ENCODE peak calls at places on chromosomes 5 and 9, in ten cellular contexts. V is OCI-LY7, A is astrocyte, K is SK-N-SH, G is GM23248, E is PC-3, S is HCT116, P is mammary epithelial cell, W is H1, L is GM23338. N is an unnamed sample.

GRCh38 chr9:87324613-87325194 is 173.0 kb upstream of the DAPK1 start:
- DNase-seq in V (peak; percentile 46), E (peak; percentile 58), K (peak; percentile 64), G (peak; percentile 75), A (peak; percentile 26), L (peak; percentile 75), W (no peak), S (peak; percentile 44), P (peak; percentile 45), N (peak; percentile 70)

GRCh38 chr5:172274951-172275753 is 8.4 kb downstream of the UBTD2 start:
- DNase-seq in A (peak; percentile 17), P (peak; percentile 78), L (no peak), V (no peak), G (peak; percentile 12), K (no peak), W (peak; percentile 37), S (no peak), E (no peak), N (no peak)

GRCh38 chr5:154520861-154521453 is 42.9 kb upstream of the HAND1 start:
- DNase-seq in K (peak; percentile 48), L (peak; percentile 97), S (peak; percentile 63), E (peak; percentile 70), A (no peak), W (peak; percentile 93), V (peak; percentile 21), P (no peak), G (peak; percentile 32), N (peak; percentile 90)

GRCh38 chr9:128372188-128372641 is 1.0 kb downstream of the URM1 start:
- DNase-seq in V (peak; percentile 17), G (peak; percentile 44), K (no peak), E (peak; percentile 21), A (no peak), L (no peak), W (no peak), P (peak; percentile 44), S (no peak), N (no peak)

GRCh38 chr5:96199713-96200183 is 233.3 kb downstream of the PCSK1 start:
- DNase-seq in K (no peak), L (no peak), W (no peak), P (no peak), E (no peak), V (no peak), G (no peak), S (no peak), A (no peak), N (no peak)

GRCh38 chr9:98790601-98791146 is 5.7 kb downstream of the ANKS6 start:
- DNase-seq in V (no peak), P (no peak), A (no peak), E (no peak), G (no peak), W (no peak), L (no peak), S (no peak), K (no peak), N (no peak)

GRCh38 chr9:78314953-78315870 is 18.3 kb downstream of the PSAT1 start:
- DNase-seq in W (peak; percentile 35), S (no peak), K (no peak), E (no peak), G (peak; percentile 49), P (no peak), L (no peak), V (no peak), A (peak; percentile 81), N (no peak)

GRCh38 chr5:6742081-6742758 is 29.0 kb downstream of the TENT4A start:
- DNase-seq in K (no peak), E (no peak), P (no peak), L (no peak), W (no peak), V (no peak), S (no peak), G (no peak), A (no peak), N (no peak)

GRCh38 chr5:96189028-96189826 is 227.6 kb upstream of the ELL2 start:
- DNase-seq in P (no peak), G (no peak), V (no peak), S (no peak), W (no peak), A (no peak), E (no peak), K (no peak), L (no peak), N (no peak)

GRCh38 chr5:180080670-180081280 is 9.2 kb upstream of the RNF130 start:
- DNase-seq in P (no peak), A (no peak), S (no peak), V (no peak), E (no peak), G (no peak), W (no peak), K (no peak), L (no peak), N (no peak)

GRCh38 chr9:137138058-137138697 is 776 bp upstream of the GRIN1 start:
- DNase-seq in S (no peak), A (no peak), W (peak; percentile 87), V (peak; percentile 67), G (no peak), P (no peak), E (no peak), L (peak; percentile 88), K (peak; percentile 96), N (peak; percentile 62)

GRCh38 chr5:39599721-39600431 is 175.1 kb upstream of the DAB2 start:
- DNase-seq in V (peak; percentile 10), L (peak; percentile 24), W (no peak), P (peak; percentile 42), G (peak; percentile 76), E (peak; percentile 84), S (peak; percentile 24), K (no peak), A (peak; percentile 20), N (peak; percentile 15)

GRCh38 chr9:134666801-134667200 is 25.2 kb downstream of the COL5A1 start:
- DNase-seq in A (peak; percentile 57), E (peak; percentile 70), V (no peak), P (peak; percentile 61), L (no peak), G (peak; percentile 81), W (no peak), K (no peak), S (no peak), N (no peak)

GRCh38 chr5:132776077-132776931 is 735 bp downstream of the SEPTIN8 start:
- DNase-seq in A (peak; percentile 25), L (peak; percentile 54), W (peak; percentile 58), K (peak; percentile 88), E (peak; percentile 41), S (no peak), P (peak; percentile 14), V (no peak), G (peak; percentile 53), N (peak; percentile 62)

GRCh38 chr9:107707915-107708441 is 218.4 kb upstream of the KLF4 start:
- DNase-seq in E (peak; percentile 68), W (no peak), S (no peak), G (peak; percentile 84), V (no peak), L (no peak), P (peak; percentile 46), K (no peak), A (peak; percentile 55), N (no peak)

GRCh38 chr5:170131235-170131634 is 25.5 kb downstream of the FOXI1 start:
- DNase-seq in G (no peak), S (no peak), K (no peak), W (peak; percentile 14), P (no peak), E (no peak), L (no peak), V (no peak), A (no peak), N (no peak)
- H3K79me2 ChIP-seq in G (no peaks in the 10 kb centered on the region), S (no peaks in the 10 kb centered on the region), K (no peaks in the 10 kb centered on the region), W (no peaks in the 10 kb centered on the region), P (no peaks in the 10 kb centered on the region), E (no peaks in the 10 kb centered on the region), L (no peaks in the 10 kb centered on the region), V (no peaks in the 10 kb centered on the region), A (no peaks in the 10 kb centered on the region), N (no peaks in the 10 kb centered on the region)

GRCh38 chr9:81673310-81673709 is 16.0 kb downstream of the TLE1 start:
- DNase-seq in W (no peak), K (no peak), S (no peak), A (no peak), G (no peak), P (no peak), E (no peak), V (no peak), L (peak; percentile 79), N (no peak)
- H4K20me1 ChIP-seq in W (peaks cover 22% of the 10 kb centered on the region), K (no peaks in the 10 kb centered on the region), S (no peaks in the 10 kb centered on the region), A (peaks cover 36% of the 10 kb centered on the region), G (no peaks in the 10 kb centered on the region), P (no peaks in the 10 kb centered on the region), E (no peaks in the 10 kb centered on the region), V (no peaks in the 10 kb centered on the region), L (peaks cover 77% of the 10 kb centered on the region), N (no peaks in the 10 kb centered on the region)

GRCh38 chr9:124507880-124508432 is 757 bp upstream of the NR5A1 start:
- DNase-seq in A (no peak), L (no peak), V (no peak), G (no peak), K (peak; percentile 15), P (no peak), S (no peak), E (no peak), W (no peak), N (no peak)
- H3K27ac ChIP-seq in A (no peak overlapping the region), L (no peak overlapping the region), V (no peak overlapping the region), G (no peak overlapping the region), K (no peak overlapping the region), P (no peak overlapping the region), S (no peak overlapping the region), E (no peak overlapping the region), W (no peak overlapping the region), N (no peak overlapping the region)

GRCh38 chr9:3884736-3885135 is 358.9 kb upstream of the RFX3 start:
- DNase-seq in P (no peak), A (no peak), K (no peak), E (no peak), S (no peak), G (no peak), W (no peak), L (no peak), V (no peak), N (peak; percentile 62)

GRCh38 chr9:3876553-3876952 is 350.8 kb upstream of the RFX3 start:
- DNase-seq in L (no peak), E (no peak), V (no peak), K (no peak), S (no peak), G (no peak), W (no peak), A (no peak), P (no peak), N (no peak)

GRCh38 chr9:3879731-3880493 is 354.1 kb upstream of the RFX3 start:
- DNase-seq in A (no peak), V (no peak), L (no peak), E (peak; percentile 60), G (peak; percentile 24), P (peak; percentile 43), K (peak; percentile 33), S (no peak), W (no peak), N (no peak)

GRCh38 chr9:3879315-3879714 is 353.5 kb upstream of the RFX3 start:
- DNase-seq in W (no peak), V (no peak), G (no peak), S (no peak), L (no peak), E (no peak), K (no peak), P (no peak), A (no peak), N (no peak)

DNA sequence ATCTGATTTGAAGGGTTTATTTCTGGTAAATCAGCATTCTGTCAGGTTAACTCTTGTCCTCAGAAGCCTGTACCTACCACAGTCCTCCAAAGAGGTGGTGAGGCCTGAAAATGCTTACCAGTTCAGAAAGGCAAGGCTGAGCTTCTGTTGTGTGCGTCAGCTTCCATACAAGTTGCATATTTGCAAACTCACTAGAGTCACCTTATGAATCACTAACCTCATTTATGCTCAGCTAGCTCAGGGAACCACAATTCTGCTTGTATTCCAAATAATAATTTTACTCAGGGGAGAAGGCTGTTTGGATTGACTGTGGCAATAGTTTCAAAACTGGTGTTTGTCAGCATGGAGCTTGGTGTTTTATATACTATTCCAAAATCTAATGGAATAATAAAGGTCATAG is 355.1 kb upstream of the RFX3 start:
- DNase-seq in S (no peak), K (no peak), A (peak; percentile 99), E (peak; percentile 87), G (peak; percentile 98), W (no peak), P (peak; percentile 92), L (no peak), V (no peak), N (no peak)
- H3K79me2 ChIP-seq in S (no peaks in the 10 kb centered on the region), K (no peaks in the 10 kb centered on the region), A (no peaks in the 10 kb centered on the region), E (no peaks in the 10 kb centered on the region), G (no peaks in the 10 kb centered on the region), W (no peaks in the 10 kb centered on the region), P (no peaks in the 10 kb centered on the region), L (no peaks in the 10 kb centered on the region), V (no peaks in the 10 kb centered on the region), N (no peaks in the 10 kb centered on the region)

N was measured in neural progenitor cell.